ENCODE peak calls at places on chromosomes 11 and 22, in nine cellular contexts. One of them, this sample, is unnamed.

GRCh38 chr11:67120456-67120855 is 1.4 kb downstream of the KDM2A start:
- DNase-seq in NCI-H2029: no peak
- DNase-seq in heart left ventricle: no peak
- DNase-seq in AG08396: no peak
- DNase-seq in RWPE2: no peak
- DNase-seq in NCI-H1417: no peak
- DNase-seq in cardiac septum: no peak
- DNase-seq in activated CD8-positive, alpha-beta memory T cell treated with anti-CD3 and anti-CD28 coated beads, Interleukin-2, amount 50 U/mL, for 48 hours: no peak
- DNase-seq in A172: no peak
- DNase-seq in this sample: no peak

GRCh38 chr22:22166941-22167713 is 77.5 kb upstream of the VPREB1 start:
- DNase-seq in NCI-H1417: no peak
- DNase-seq in heart left ventricle: no peak
- DNase-seq in NCI-H2029: no peak
- DNase-seq in RWPE2: no peak
- DNase-seq in activated CD8-positive, alpha-beta memory T cell treated with anti-CD3 and anti-CD28 coated beads, Interleukin-2, amount 50 U/mL, for 48 hours: no peak
- DNase-seq in AG08396: no peak
- DNase-seq in A172: no peak
- DNase-seq in cardiac septum: no peak
- DNase-seq in this sample: no peak

GRCh38 chr11:118998388-118998717 is 415 bp downstream of the CENATAC start:
- DNase-seq in RWPE2: no peak
- DNase-seq in AG08396: no peak
- DNase-seq in A172: no peak
- DNase-seq in heart left ventricle: no peak
- DNase-seq in NCI-H1417: no peak
- DNase-seq in cardiac septum: no peak
- DNase-seq in NCI-H2029: no peak
- DNase-seq in activated CD8-positive, alpha-beta memory T cell treated with anti-CD3 and anti-CD28 coated beads, Interleukin-2, amount 50 U/mL, for 48 hours: no peak
- DNase-seq in this sample: no peak

GRCh38 chr11:82043316-82043715 is 690.3 kb downstream of the FAM181B start:
- DNase-seq in NCI-H2029: no peak
- DNase-seq in cardiac septum: no peak
- DNase-seq in NCI-H1417: no peak
- DNase-seq in AG08396: no peak
- DNase-seq in activated CD8-positive, alpha-beta memory T cell treated with anti-CD3 and anti-CD28 coated beads, Interleukin-2, amount 50 U/mL, for 48 hours: no peak
- DNase-seq in A172: no peak
- DNase-seq in heart left ventricle: no peak
- DNase-seq in RWPE2: no peak
- DNase-seq in this sample: no peak

GRCh38 chr11:130209944-130210854 is 50.6 kb downstream of the ST14 start:
- DNase-seq in NCI-H1417: no peak
- DNase-seq in activated CD8-positive, alpha-beta memory T cell treated with anti-CD3 and anti-CD28 coated beads, Interleukin-2, amount 50 U/mL, for 48 hours: peak
- DNase-seq in cardiac septum: peak
- DNase-seq in A172: no peak
- DNase-seq in heart left ventricle: no peak
- DNase-seq in AG08396: peak
- DNase-seq in NCI-H2029: no peak
- DNase-seq in RWPE2: peak
- DNase-seq in this sample: peak

GRCh38 chr22:31177420-31178162 is 17.6 kb downstream of the RNF185 start:
- DNase-seq in cardiac septum: no peak
- DNase-seq in A172: peak
- DNase-seq in NCI-H2029: no peak
- DNase-seq in heart left ventricle: no peak
- DNase-seq in NCI-H1417: no peak
- DNase-seq in AG08396: peak
- DNase-seq in activated CD8-positive, alpha-beta memory T cell treated with anti-CD3 and anti-CD28 coated beads, Interleukin-2, amount 50 U/mL, for 48 hours: no peak
- DNase-seq in RWPE2: peak
- DNase-seq in this sample: peak

GRCh38 chr22:48490513-48491411 is 1336.9 kb downstream of the BRD1 start:
- DNase-seq in RWPE2: no peak
- DNase-seq in AG08396: no peak
- DNase-seq in NCI-H1417: peak
- DNase-seq in NCI-H2029: no peak
- DNase-seq in heart left ventricle: peak
- DNase-seq in cardiac septum: peak
- DNase-seq in A172: no peak
- DNase-seq in activated CD8-positive, alpha-beta memory T cell treated with anti-CD3 and anti-CD28 coated beads, Interleukin-2, amount 50 U/mL, for 48 hours: no peak
- DNase-seq in this sample: no peak

GRCh38 chr11:41955635-41956400 is 496.4 kb upstream of the LRRC4C start:
- DNase-seq in NCI-H2029: no peak
- DNase-seq in RWPE2: no peak
- DNase-seq in NCI-H1417: no peak
- DNase-seq in AG08396: no peak
- DNase-seq in heart left ventricle: no peak
- DNase-seq in activated CD8-positive, alpha-beta memory T cell treated with anti-CD3 and anti-CD28 coated beads, Interleukin-2, amount 50 U/mL, for 48 hours: no peak
- DNase-seq in A172: no peak
- DNase-seq in cardiac septum: no peak
- DNase-seq in this sample: no peak

GRCh38 chr22:42291287-42291686 is 20.8 kb upstream of the TCF20 start:
- DNase-seq in activated CD8-positive, alpha-beta memory T cell treated with anti-CD3 and anti-CD28 coated beads, Interleukin-2, amount 50 U/mL, for 48 hours: no peak
- DNase-seq in NCI-H1417: no peak
- DNase-seq in cardiac septum: no peak
- DNase-seq in heart left ventricle: no peak
- DNase-seq in RWPE2: no peak
- DNase-seq in AG08396: no peak
- DNase-seq in A172: no peak
- DNase-seq in NCI-H2029: no peak
- DNase-seq in this sample: no peak

GRCh38 chr11:64356498-64357411 is 2.2 kb upstream of the RPS6KA4 start:
- DNase-seq in activated CD8-positive, alpha-beta memory T cell treated with anti-CD3 and anti-CD28 coated beads, Interleukin-2, amount 50 U/mL, for 48 hours: peak
- DNase-seq in A172: peak
- DNase-seq in cardiac septum: no peak
- DNase-seq in RWPE2: peak
- DNase-seq in NCI-H2029: no peak
- DNase-seq in AG08396: no peak
- DNase-seq in NCI-H1417: no peak
- DNase-seq in heart left ventricle: no peak
- DNase-seq in this sample: no peak

GRCh38 chr11:77127674-77127968 is 425 bp upstream of the MYO7A start:
- DNase-seq in RWPE2: no peak
- DNase-seq in NCI-H1417: peak
- DNase-seq in cardiac septum: no peak
- DNase-seq in A172: no peak
- DNase-seq in activated CD8-positive, alpha-beta memory T cell treated with anti-CD3 and anti-CD28 coated beads, Interleukin-2, amount 50 U/mL, for 48 hours: no peak
- DNase-seq in NCI-H2029: no peak
- DNase-seq in heart left ventricle: no peak
- DNase-seq in AG08396: no peak
- DNase-seq in this sample: no peak

GRCh38 chr22:35608088-35608487 is 9.0 kb downstream of the MB start:
- DNase-seq in RWPE2: no peak
- DNase-seq in A172: no peak
- DNase-seq in heart left ventricle: no peak
- DNase-seq in NCI-H1417: no peak
- DNase-seq in cardiac septum: no peak
- DNase-seq in AG08396: no peak
- DNase-seq in activated CD8-positive, alpha-beta memory T cell treated with anti-CD3 and anti-CD28 coated beads, Interleukin-2, amount 50 U/mL, for 48 hours: no peak
- DNase-seq in NCI-H2029: no peak
- DNase-seq in this sample: no peak

GRCh38 chr22:24001314-24001713 is 3.9 kb downstream of the GSTT4 start:
- DNase-seq in RWPE2: no peak
- DNase-seq in AG08396: peak
- DNase-seq in heart left ventricle: no peak
- DNase-seq in activated CD8-positive, alpha-beta memory T cell treated with anti-CD3 and anti-CD28 coated beads, Interleukin-2, amount 50 U/mL, for 48 hours: no peak
- DNase-seq in A172: no peak
- DNase-seq in NCI-H1417: no peak
- DNase-seq in cardiac septum: no peak
- DNase-seq in NCI-H2029: no peak
- DNase-seq in this sample: no peak

GRCh38 chr11:117378966-117379865 is 51.6 kb downstream of the CEP164 start:
- DNase-seq in NCI-H1417: no peak
- DNase-seq in AG08396: no peak
- DNase-seq in NCI-H2029: no peak
- DNase-seq in activated CD8-positive, alpha-beta memory T cell treated with anti-CD3 and anti-CD28 coated beads, Interleukin-2, amount 50 U/mL, for 48 hours: no peak
- DNase-seq in RWPE2: no peak
- DNase-seq in cardiac septum: peak
- DNase-seq in heart left ventricle: no peak
- DNase-seq in A172: no peak
- DNase-seq in this sample: no peak

GRCh38 chr22:41976961-41977566 is 7.8 kb downstream of the SEPTIN3 start:
- DNase-seq in NCI-H1417: peak
- DNase-seq in heart left ventricle: no peak
- DNase-seq in activated CD8-positive, alpha-beta memory T cell treated with anti-CD3 and anti-CD28 coated beads, Interleukin-2, amount 50 U/mL, for 48 hours: no peak
- DNase-seq in RWPE2: no peak
- DNase-seq in AG08396: no peak
- DNase-seq in cardiac septum: no peak
- DNase-seq in A172: no peak
- DNase-seq in NCI-H2029: peak
- DNase-seq in this sample: no peak

GRCh38 chr22:48942698-48943566 is 884.7 kb downstream of the BRD1 start:
- DNase-seq in AG08396: no peak
- DNase-seq in heart left ventricle: no peak
- DNase-seq in activated CD8-positive, alpha-beta memory T cell treated with anti-CD3 and anti-CD28 coated beads, Interleukin-2, amount 50 U/mL, for 48 hours: peak
- DNase-seq in NCI-H1417: no peak
- DNase-seq in cardiac septum: peak
- DNase-seq in NCI-H2029: no peak
- DNase-seq in A172: no peak
- DNase-seq in RWPE2: no peak
- DNase-seq in this sample: peak

GRCh38 chr11:128552783-128553661 is 34.3 kb downstream of the ETS1 start:
- DNase-seq in NCI-H2029: no peak
- DNase-seq in NCI-H1417: no peak
- DNase-seq in heart left ventricle: no peak
- DNase-seq in AG08396: peak
- DNase-seq in activated CD8-positive, alpha-beta memory T cell treated with anti-CD3 and anti-CD28 coated beads, Interleukin-2, amount 50 U/mL, for 48 hours: no peak
- DNase-seq in A172: no peak
- DNase-seq in cardiac septum: no peak
- DNase-seq in RWPE2: no peak
- DNase-seq in this sample: no peak

GRCh38 chr22:31148953-31149627 is 8.8 kb upstream of the PLA2G3 start:
- DNase-seq in NCI-H2029: peak
- DNase-seq in heart left ventricle: peak
- DNase-seq in A172: peak
- DNase-seq in AG08396: peak
- DNase-seq in NCI-H1417: peak
- DNase-seq in cardiac septum: no peak
- DNase-seq in RWPE2: no peak
- DNase-seq in activated CD8-positive, alpha-beta memory T cell treated with anti-CD3 and anti-CD28 coated beads, Interleukin-2, amount 50 U/mL, for 48 hours: no peak
- DNase-seq in this sample: peak

GRCh38 chr11:72298931-72299330 is 55.0 kb upstream of the PHOX2A start:
- DNase-seq in RWPE2: no peak
- DNase-seq in AG08396: no peak
- DNase-seq in activated CD8-positive, alpha-beta memory T cell treated with anti-CD3 and anti-CD28 coated beads, Interleukin-2, amount 50 U/mL, for 48 hours: peak
- DNase-seq in cardiac septum: no peak
- DNase-seq in heart left ventricle: no peak
- DNase-seq in NCI-H1417: no peak
- DNase-seq in NCI-H2029: no peak
- DNase-seq in A172: no peak
- DNase-seq in this sample: no peak

GRCh38 chr22:27628891-27629631 is 172.5 kb downstream of the MN1 start:
- DNase-seq in cardiac septum: no peak
- DNase-seq in NCI-H2029: no peak
- DNase-seq in heart left ventricle: no peak
- DNase-seq in NCI-H1417: no peak
- DNase-seq in activated CD8-positive, alpha-beta memory T cell treated with anti-CD3 and anti-CD28 coated beads, Interleukin-2, amount 50 U/mL, for 48 hours: no peak
- DNase-seq in RWPE2: no peak
- DNase-seq in AG08396: no peak
- DNase-seq in A172: no peak
- DNase-seq in this sample: no peak

GRCh38 chr11:60477035-60477445 is 15.5 kb upstream of the MS4A12 start:
- DNase-seq in NCI-H1417: no peak
- DNase-seq in RWPE2: no peak
- DNase-seq in NCI-H2029: no peak
- DNase-seq in heart left ventricle: no peak
- DNase-seq in cardiac septum: no peak
- DNase-seq in A172: no peak
- DNase-seq in AG08396: no peak
- DNase-seq in activated CD8-positive, alpha-beta memory T cell treated with anti-CD3 and anti-CD28 coated beads, Interleukin-2, amount 50 U/mL, for 48 hours: no peak
- DNase-seq in this sample: no peak

GRCh38 chr11:59802639-59803176 is 7.9 kb downstream of the MRPL16 start:
- DNase-seq in NCI-H1417: peak
- DNase-seq in A172: peak
- DNase-seq in NCI-H2029: peak
- DNase-seq in activated CD8-positive, alpha-beta memory T cell treated with anti-CD3 and anti-CD28 coated beads, Interleukin-2, amount 50 U/mL, for 48 hours: no peak
- DNase-seq in heart left ventricle: no peak
- DNase-seq in RWPE2: no peak
- DNase-seq in AG08396: peak
- DNase-seq in cardiac septum: no peak
- DNase-seq in this sample: peak

GRCh38 chr11:105915036-105915435 is 107.0 kb downstream of the MSANTD4 start:
- DNase-seq in NCI-H2029: no peak
- DNase-seq in AG08396: no peak
- DNase-seq in NCI-H1417: peak
- DNase-seq in A172: no peak
- DNase-seq in RWPE2: no peak
- DNase-seq in activated CD8-positive, alpha-beta memory T cell treated with anti-CD3 and anti-CD28 coated beads, Interleukin-2, amount 50 U/mL, for 48 hours: no peak
- DNase-seq in heart left ventricle: no peak
- DNase-seq in cardiac septum: no peak
- DNase-seq in this sample: no peak

GRCh38 chr11:34492806-34493414 is 20.7 kb downstream of the ELF5 start:
- DNase-seq in NCI-H1417: peak
- DNase-seq in activated CD8-positive, alpha-beta memory T cell treated with anti-CD3 and anti-CD28 coated beads, Interleukin-2, amount 50 U/mL, for 48 hours: no peak
- DNase-seq in AG08396: peak
- DNase-seq in A172: peak
- DNase-seq in RWPE2: no peak
- DNase-seq in cardiac septum: no peak
- DNase-seq in heart left ventricle: no peak
- DNase-seq in NCI-H2029: peak
- DNase-seq in this sample: peak

GRCh38 chr22:19174106-19175025 is 4.2 kb downstream of the SLC25A1 start:
- DNase-seq in A172: peak
- DNase-seq in cardiac septum: no peak
- DNase-seq in heart left ventricle: no peak
- DNase-seq in NCI-H1417: no peak
- DNase-seq in AG08396: peak
- DNase-seq in NCI-H2029: no peak
- DNase-seq in activated CD8-positive, alpha-beta memory T cell treated with anti-CD3 and anti-CD28 coated beads, Interleukin-2, amount 50 U/mL, for 48 hours: no peak
- DNase-seq in RWPE2: no peak
- DNase-seq in this sample: no peak

GRCh38 chr22:49728566-49729271 is 99.0 kb downstream of the BRD1 start:
- DNase-seq in AG08396: no peak
- DNase-seq in RWPE2: peak
- DNase-seq in NCI-H1417: no peak
- DNase-seq in cardiac septum: no peak
- DNase-seq in A172: no peak
- DNase-seq in NCI-H2029: no peak
- DNase-seq in heart left ventricle: no peak
- DNase-seq in activated CD8-positive, alpha-beta memory T cell treated with anti-CD3 and anti-CD28 coated beads, Interleukin-2, amount 50 U/mL, for 48 hours: peak
- DNase-seq in this sample: no peak

GRCh38 chr11:17985517-17985916 is 27.3 kb downstream of the SERGEF start:
- DNase-seq in NCI-H1417: no peak
- DNase-seq in activated CD8-positive, alpha-beta memory T cell treated with anti-CD3 and anti-CD28 coated beads, Interleukin-2, amount 50 U/mL, for 48 hours: no peak
- DNase-seq in RWPE2: no peak
- DNase-seq in heart left ventricle: no peak
- DNase-seq in AG08396: peak
- DNase-seq in A172: peak
- DNase-seq in NCI-H2029: peak
- DNase-seq in cardiac septum: no peak
- DNase-seq in this sample: no peak

GRCh38 chr11:130314184-130314748 is 451 bp downstream of the ZBTB44 start:
- DNase-seq in heart left ventricle: peak
- DNase-seq in NCI-H2029: peak
- DNase-seq in RWPE2: no peak
- DNase-seq in activated CD8-positive, alpha-beta memory T cell treated with anti-CD3 and anti-CD28 coated beads, Interleukin-2, amount 50 U/mL, for 48 hours: peak
- DNase-seq in AG08396: peak
- DNase-seq in NCI-H1417: peak
- DNase-seq in A172: peak
- DNase-seq in cardiac septum: peak
- DNase-seq in this sample: peak

GRCh38 chr11:128767518-128767917 is 73.6 kb downstream of the FLI1 start:
- DNase-seq in cardiac septum: no peak
- DNase-seq in NCI-H2029: no peak
- DNase-seq in NCI-H1417: no peak
- DNase-seq in AG08396: peak
- DNase-seq in activated CD8-positive, alpha-beta memory T cell treated with anti-CD3 and anti-CD28 coated beads, Interleukin-2, amount 50 U/mL, for 48 hours: no peak
- DNase-seq in A172: no peak
- DNase-seq in heart left ventricle: no peak
- DNase-seq in RWPE2: no peak
- DNase-seq in this sample: no peak

This sample was measured in mucosa of gallbladder.